ENCODE peak calls at places on chromosomes 6 and 20, in six cellular contexts. C is transverse colon, A is body of pancreas, J is breast epithelium, O is H1, T is uterus. U is an unnamed sample.

GRCh38 chr20:57482148-57482547 is 42.8 kb downstream of the CTCFL start:
- DNase-seq in C (no peak), A (no peak), J (no peak), O (no peak), T (no peak), U (no peak)

GRCh38 chr6:73027691-73028090 is 197.6 kb downstream of the KHDC1L start:
- DNase-seq in C (no peak), A (no peak), J (no peak), O (no peak), T (no peak), U (no peak)

GRCh38 chr6:112330071-112330876 is 16.9 kb upstream of the RFPL4B start:
- DNase-seq in C (no peak), A (no peak), J (no peak), O (no peak), T (no peak), U (no peak)

GRCh38 chr6:44556046-44556445 is 168.5 kb downstream of the CDC5L start:
- DNase-seq in C (no peak), A (peak), J (no peak), O (no peak), T (no peak), U (no peak)

GRCh38 chr20:18304618-18305017 is 16.3 kb downstream of the ZNF133 start:
- DNase-seq in C (no peak), A (no peak), J (no peak), O (no peak), T (no peak), U (no peak)

GRCh38 chr6:139872635-139873034 is 498.2 kb upstream of the CITED2 start:
- DNase-seq in C (peak), A (no peak), J (no peak), O (no peak), T (peak), U (no peak)

GRCh38 chr20:63641146-63641791 is 12.0 kb downstream of the STMN3 start:
- DNase-seq in C (peak), A (no peak), J (peak), O (no peak), T (no peak), U (no peak)

GRCh38 chr6:95576218-95576617 is 1.1 kb upstream of the MANEA start:
- DNase-seq in C (no peak), A (no peak), J (no peak), O (no peak), T (no peak), U (no peak)

GRCh38 chr6:155240905-155241600 is 22.8 kb upstream of the CLDN20 start:
- DNase-seq in C (no peak), A (no peak), J (no peak), O (no peak), T (no peak), U (no peak)

GRCh38 chr20:36720510-36720909 is 25.4 kb downstream of the NDRG3 start:
- DNase-seq in C (no peak), A (no peak), J (no peak), O (no peak), T (no peak), U (no peak)

GRCh38 chr6:133769463-133769862 is 119.5 kb upstream of the TCF21 start:
- DNase-seq in C (no peak), A (no peak), J (no peak), O (no peak), T (no peak), U (no peak)

GRCh38 chr6:139738801-139739490 is 364.5 kb upstream of the CITED2 start:
- DNase-seq in C (no peak), A (no peak), J (no peak), O (no peak), T (no peak), U (no peak)

GRCh38 chr20:63704749-63705117 is 3.0 kb downstream of the ARFRP1 start:
- DNase-seq in C (no peak), A (no peak), J (no peak), O (no peak), T (no peak), U (no peak)

GRCh38 chr6:134267917-134268361 is 50.0 kb downstream of the SGK1 start:
- DNase-seq in C (peak), A (no peak), J (no peak), O (peak), T (no peak), U (no peak)

GRCh38 chr6:33839399-33840063 is 35.7 kb upstream of the MLN start:
- DNase-seq in C (no peak), A (no peak), J (no peak), O (no peak), T (no peak), U (no peak)

GRCh38 chr6:328924-329323 is 36.6 kb downstream of the DUSP22 start:
- DNase-seq in C (no peak), A (no peak), J (no peak), O (no peak), T (no peak), U (no peak)

GRCh38 chr6:31587791-31588777 is 2.0 kb downstream of the LST1 start:
- DNase-seq in C (no peak), A (no peak), J (no peak), O (no peak), T (no peak), U (no peak)

GRCh38 chr6:80331522-80331921 is 225.1 kb downstream of the BCKDHB start:
- DNase-seq in C (no peak), A (no peak), J (no peak), O (no peak), T (no peak), U (no peak)

DNA sequence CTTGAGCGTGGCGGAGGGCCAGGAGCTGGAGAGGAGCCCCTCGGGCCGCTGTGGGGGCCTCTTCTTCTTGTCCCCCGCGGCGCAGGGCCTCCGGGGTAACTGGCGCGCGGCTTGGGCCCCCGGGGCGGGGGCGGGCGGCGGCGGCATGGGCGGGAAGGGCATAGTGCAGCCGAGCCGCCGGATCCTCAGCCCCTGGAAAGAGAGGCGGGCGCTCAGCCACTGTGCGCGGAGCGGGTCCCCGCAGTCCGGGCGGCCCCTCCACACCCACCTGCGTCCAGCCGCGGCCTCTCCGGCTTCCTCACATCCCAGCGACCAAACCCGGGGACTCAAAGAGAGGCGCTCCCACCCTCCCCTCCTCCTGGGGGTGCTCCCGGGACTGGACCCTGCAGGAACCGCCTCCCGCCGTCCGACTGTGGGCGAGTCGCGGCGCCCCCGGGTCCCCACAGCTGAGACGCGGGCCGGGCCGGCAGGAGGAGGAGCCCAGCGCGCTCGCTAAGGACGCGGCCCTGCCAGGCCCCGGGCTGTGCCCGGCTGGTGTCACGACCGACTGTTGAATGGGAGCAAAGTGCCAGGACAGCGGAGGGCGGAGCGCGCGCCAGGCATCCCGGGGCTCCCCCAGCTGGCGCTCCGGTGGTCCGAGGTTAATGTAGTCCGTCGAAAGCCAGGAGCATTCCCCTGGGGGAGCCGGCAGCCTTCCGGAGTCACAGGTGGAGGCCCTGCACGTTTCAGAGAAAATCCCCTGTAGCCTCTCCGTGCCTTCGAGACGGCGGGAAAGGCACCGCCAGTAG is at the start of gene PRR18:
- DNase-seq in C (no peak), A (peak), J (no peak), O (peak), T (no peak), U (no peak)
- H3K4me3 ChIP-seq in C (peak), A (peak), J (peak), O (peak), T (no peak), U (peak)

GRCh38 chr20:10669843-10670446 is 3.9 kb downstream of the JAG1 start:
- DNase-seq in C (no peak), A (no peak), J (no peak), O (no peak), T (no peak), U (no peak)

GRCh38 chr20:10672579-10673127 is 1.1 kb downstream of the JAG1 start:
- DNase-seq in C (peak), A (peak), J (no peak), O (peak), T (peak), U (no peak)

GRCh38 chr20:10670521-10671220 is 3.1 kb downstream of the JAG1 start:
- DNase-seq in C (no peak), A (no peak), J (no peak), O (no peak), T (no peak), U (no peak)

GRCh38 chr20:10671850-10672578 is 1.8 kb downstream of the JAG1 start:
- DNase-seq in C (peak), A (peak), J (peak), O (peak), T (peak), U (no peak)

GRCh38 chr20:10671221-10671849 is 2.5 kb downstream of the JAG1 start:
- DNase-seq in C (peak), A (peak), J (peak), O (peak), T (peak), U (peak)
- TF ChIP-seq CTCF in C (peak), A (peak), J (peak), O (peak), T (peak), U (peak)

GRCh38 chr6:82738773-82739172 is 326.9 kb downstream of the UBE3D start:
- DNase-seq in C (no peak), A (no peak), J (no peak), O (no peak), T (no peak), U (no peak)
- H3K27ac ChIP-seq in C (no peak), A (no peak), J (no peak), O (no peak), T (no peak), U (no peak)

GRCh38 chr6:36133148-36133547 is 2.8 kb downstream of the MAPK13 start:
- DNase-seq in C (no peak), A (no peak), J (no peak), O (no peak), T (no peak), U (no peak)
- H3K4me3 ChIP-seq in C (no peak), A (no peak), J (no peak), O (no peak), T (no peak), U (no peak)

GRCh38 chr20:51029556-51029955 is 6.6 kb upstream of the KCNG1 start:
- DNase-seq in C (no peak), A (no peak), J (no peak), O (no peak), T (no peak), U (no peak)

GRCh38 chr20:51024761-51025160 is 1.9 kb upstream of the KCNG1 start:
- DNase-seq in C (no peak), A (no peak), J (no peak), O (no peak), T (no peak), U (no peak)

GRCh38 chr20:51028616-51029263 is 5.8 kb upstream of the KCNG1 start:
- DNase-seq in C (no peak), A (no peak), J (no peak), O (no peak), T (no peak), U (no peak)

GRCh38 chr20:51026317-51026716 is 3.4 kb upstream of the KCNG1 start:
- DNase-seq in C (no peak), A (no peak), J (no peak), O (no peak), T (no peak), U (no peak)

DNA sequence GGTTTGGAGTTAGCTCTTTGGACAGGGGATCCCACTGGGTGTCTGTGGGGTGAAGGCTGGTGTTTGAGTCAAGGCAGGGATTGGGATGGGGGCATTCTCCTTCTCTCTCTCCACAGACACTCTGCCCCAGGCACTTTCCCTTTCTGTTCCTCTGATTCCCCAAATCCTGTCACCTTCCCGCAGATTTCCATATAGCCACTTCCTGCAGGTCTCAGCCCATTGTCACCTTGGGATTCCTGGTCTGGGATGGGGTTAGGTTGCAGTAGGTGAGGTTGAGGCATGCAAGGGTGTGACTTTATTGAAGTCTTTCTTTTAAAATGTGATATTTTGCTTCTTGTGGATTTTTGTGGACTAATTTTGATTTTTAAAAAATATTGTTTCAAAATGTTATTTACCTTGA is 4.5 kb upstream of the KCNG1 start:
- DNase-seq in C (no peak), A (no peak), J (no peak), O (no peak), T (no peak), U (no peak)
- TF ChIP-seq CTCF in C (no peak), A (no peak), J (no peak), O (no peak), T (no peak), U (no peak)

U was measured in AG04450.